ENCODE peak calls at places on chromosome X, in seven cellular contexts. One of them, this sample, is unnamed.
A peak's percentile ranks its signal among the peaks of the same experiment; 100 is the strongest.

GRCh38 chrX:74422576-74423288 is 1.4 kb downstream of the SLC16A2 start:
- DNase-seq in spleen: peak; percentile 80
- DNase-seq in OCI-LY7: no peak
- DNase-seq in heart right ventricle: peak; percentile 51
- DNase-seq in A549: no peak
- DNase-seq in SJSA1: peak; percentile 53
- DNase-seq in neural progenitor cell: peak; percentile 78
- DNase-seq in this sample: peak; percentile 87

GRCh38 chrX:13793897-13794296 is 23.0 kb downstream of the GPM6B start:
- DNase-seq in spleen: no peak
- DNase-seq in OCI-LY7: no peak
- DNase-seq in heart right ventricle: no peak
- DNase-seq in A549: no peak
- DNase-seq in SJSA1: no peak
- DNase-seq in neural progenitor cell: no peak
- DNase-seq in this sample: no peak

GRCh38 chrX:2566044-2566443 is 65.3 kb upstream of the DHRSX start:
- DNase-seq in spleen: no peak
- DNase-seq in OCI-LY7: no peak
- DNase-seq in heart right ventricle: no peak
- DNase-seq in A549: no peak
- DNase-seq in SJSA1: no peak
- DNase-seq in neural progenitor cell: no peak
- DNase-seq in this sample: peak; percentile 75

GRCh38 chrX:46628406-46629371 is 55.1 kb downstream of the CHST7 start:
- DNase-seq in spleen: no peak
- DNase-seq in OCI-LY7: peak; percentile 5
- DNase-seq in heart right ventricle: peak; percentile 25
- DNase-seq in A549: no peak
- DNase-seq in SJSA1: no peak
- DNase-seq in neural progenitor cell: no peak
- DNase-seq in this sample: no peak

GRCh38 chrX:87583679-87584078 is 66.1 kb downstream of the KLHL4 start:
- DNase-seq in spleen: no peak
- DNase-seq in OCI-LY7: peak; percentile 0
- DNase-seq in heart right ventricle: no peak
- DNase-seq in A549: no peak
- DNase-seq in SJSA1: peak; percentile 38
- DNase-seq in neural progenitor cell: peak; percentile 65
- DNase-seq in this sample: peak; percentile 84

GRCh38 chrX:83508006-83508405 is at the start of gene POU3F4:
- DNase-seq in spleen: no peak
- DNase-seq in OCI-LY7: no peak
- DNase-seq in heart right ventricle: no peak
- DNase-seq in A549: no peak
- DNase-seq in SJSA1: no peak
- DNase-seq in neural progenitor cell: peak; percentile 83
- DNase-seq in this sample: peak; percentile 92

GRCh38 chrX:20383487-20383886 is 116.8 kb upstream of the RPS6KA3 start:
- DNase-seq in spleen: no peak
- DNase-seq in OCI-LY7: no peak
- DNase-seq in heart right ventricle: no peak
- DNase-seq in A549: no peak
- DNase-seq in SJSA1: no peak
- DNase-seq in neural progenitor cell: no peak
- DNase-seq in this sample: no peak

GRCh38 chrX:57951666-57952319 is 41.5 kb upstream of the ZXDA start:
- DNase-seq in spleen: peak; percentile 77
- DNase-seq in OCI-LY7: peak; percentile 94
- DNase-seq in heart right ventricle: peak; percentile 7
- DNase-seq in A549: no peak
- DNase-seq in SJSA1: no peak
- DNase-seq in neural progenitor cell: no peak
- DNase-seq in this sample: no peak

GRCh38 chrX:14801136-14801535 is 71.7 kb downstream of the FANCB start:
- DNase-seq in spleen: no peak
- DNase-seq in OCI-LY7: no peak
- DNase-seq in heart right ventricle: no peak
- DNase-seq in A549: no peak
- DNase-seq in SJSA1: no peak
- DNase-seq in neural progenitor cell: no peak
- DNase-seq in this sample: no peak

GRCh38 chrX:44431206-44431605 is 87.7 kb upstream of the EFHC2 start:
- DNase-seq in spleen: no peak
- DNase-seq in OCI-LY7: no peak
- DNase-seq in heart right ventricle: no peak
- DNase-seq in A549: peak; percentile 55
- DNase-seq in SJSA1: no peak
- DNase-seq in neural progenitor cell: no peak
- DNase-seq in this sample: no peak

GRCh38 chrX:153723351-153724251 is 586 bp downstream of the BCAP31 start:
- DNase-seq in spleen: peak; percentile 90
- DNase-seq in OCI-LY7: peak; percentile 72
- DNase-seq in heart right ventricle: peak; percentile 18
- DNase-seq in A549: peak; percentile 66
- DNase-seq in SJSA1: no peak
- DNase-seq in neural progenitor cell: peak; percentile 70
- DNase-seq in this sample: peak; percentile 76
- H3K4me1 ChIP-seq in spleen: peaks cover 38% of the 10 kb centered on the region
- H3K4me1 ChIP-seq in OCI-LY7: peaks cover 50% of the 10 kb centered on the region
- H3K4me1 ChIP-seq in heart right ventricle: peaks cover 41% of the 10 kb centered on the region
- H3K4me1 ChIP-seq in A549: peaks cover 25% of the 10 kb centered on the region
- H3K4me1 ChIP-seq in SJSA1: peaks cover 35% of the 10 kb centered on the region
- H3K4me1 ChIP-seq in neural progenitor cell: peaks cover 12% of the 10 kb centered on the region
- H3K4me1 ChIP-seq in this sample: peaks cover 8% of the 10 kb centered on the region

DNA sequence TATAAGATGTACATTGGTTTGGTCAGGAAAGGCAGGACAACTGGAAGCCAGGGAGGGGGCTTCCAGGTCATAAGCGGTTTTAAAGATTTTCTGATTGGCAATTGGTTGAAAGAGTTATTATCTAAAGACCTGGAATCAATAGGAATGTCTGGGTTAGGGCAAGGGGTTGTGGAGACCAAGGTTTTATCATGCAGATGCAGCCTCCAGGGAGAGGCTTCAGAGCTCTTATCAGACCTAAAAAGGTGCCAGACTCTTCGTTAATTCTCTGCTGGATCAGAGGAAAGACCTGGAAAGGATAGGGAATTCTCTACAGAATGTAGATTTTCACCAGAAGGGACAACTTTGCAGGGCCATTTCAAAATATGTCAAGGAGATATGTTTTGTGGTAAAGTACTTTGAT is 62.8 kb downstream of the BEX3 start:
- DNase-seq in spleen: no peak
- DNase-seq in OCI-LY7: no peak
- DNase-seq in heart right ventricle: no peak
- DNase-seq in A549: no peak
- DNase-seq in SJSA1: no peak
- DNase-seq in neural progenitor cell: no peak
- DNase-seq in this sample: peak; percentile 81
- H3K4me1 ChIP-seq in spleen: no peaks in the 10 kb centered on the region
- H3K4me1 ChIP-seq in OCI-LY7: no peaks in the 10 kb centered on the region
- H3K4me1 ChIP-seq in heart right ventricle: no peaks in the 10 kb centered on the region
- H3K4me1 ChIP-seq in A549: no peaks in the 10 kb centered on the region
- H3K4me1 ChIP-seq in SJSA1: no peaks in the 10 kb centered on the region
- H3K4me1 ChIP-seq in neural progenitor cell: no peaks in the 10 kb centered on the region
- H3K4me1 ChIP-seq in this sample: peaks cover 3% of the 10 kb centered on the region

GRCh38 chrX:129099206-129099605 is 424.1 kb downstream of the SMARCA1 start:
- DNase-seq in spleen: no peak
- DNase-seq in OCI-LY7: no peak
- DNase-seq in heart right ventricle: no peak
- DNase-seq in A549: no peak
- DNase-seq in SJSA1: no peak
- DNase-seq in neural progenitor cell: peak; percentile 76
- DNase-seq in this sample: peak; percentile 74
- H3K4me1 ChIP-seq in spleen: no peaks in the 10 kb centered on the region
- H3K4me1 ChIP-seq in OCI-LY7: no peaks in the 10 kb centered on the region
- H3K4me1 ChIP-seq in heart right ventricle: no peaks in the 10 kb centered on the region
- H3K4me1 ChIP-seq in A549: no peaks in the 10 kb centered on the region
- H3K4me1 ChIP-seq in SJSA1: no peaks in the 10 kb centered on the region
- H3K4me1 ChIP-seq in neural progenitor cell: peaks cover 36% of the 10 kb centered on the region
- H3K4me1 ChIP-seq in this sample: peaks cover 11% of the 10 kb centered on the region

DNA sequence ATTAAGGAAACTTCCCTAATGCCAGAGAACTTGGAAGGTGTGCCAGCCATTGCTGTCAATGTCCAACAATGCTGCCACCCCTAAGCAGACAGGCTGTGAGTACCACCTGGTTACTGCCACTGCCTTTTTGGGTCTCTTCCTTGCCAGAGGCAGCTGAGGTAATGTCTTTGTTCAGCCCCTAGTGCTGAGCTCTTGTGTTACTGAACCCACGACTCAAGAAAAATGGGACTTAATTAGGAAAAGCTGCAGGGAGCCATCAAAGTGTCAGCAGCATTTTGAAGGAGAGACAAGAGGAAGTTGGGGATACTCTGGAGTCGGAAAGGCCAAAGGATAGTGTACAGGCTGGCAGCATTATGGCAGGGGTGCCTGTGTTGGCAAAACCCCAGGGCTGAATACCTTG is 283.7 kb downstream of the AFF2 start:
- DNase-seq in spleen: no peak
- DNase-seq in OCI-LY7: no peak
- DNase-seq in heart right ventricle: no peak
- DNase-seq in A549: no peak
- DNase-seq in SJSA1: no peak
- DNase-seq in neural progenitor cell: peak; percentile 53
- DNase-seq in this sample: no peak
- H3K4me1 ChIP-seq in spleen: no peaks in the 10 kb centered on the region
- H3K4me1 ChIP-seq in OCI-LY7: peaks cover 40% of the 10 kb centered on the region
- H3K4me1 ChIP-seq in heart right ventricle: no peaks in the 10 kb centered on the region
- H3K4me1 ChIP-seq in A549: no peaks in the 10 kb centered on the region
- H3K4me1 ChIP-seq in SJSA1: no peaks in the 10 kb centered on the region
- H3K4me1 ChIP-seq in neural progenitor cell: peaks cover 31% of the 10 kb centered on the region
- H3K4me1 ChIP-seq in this sample: no peaks in the 10 kb centered on the region

GRCh38 chrX:11424903-11425674 is 131.9 kb downstream of the AMELX start:
- DNase-seq in spleen: no peak
- DNase-seq in OCI-LY7: no peak
- DNase-seq in heart right ventricle: no peak
- DNase-seq in A549: no peak
- DNase-seq in SJSA1: no peak
- DNase-seq in neural progenitor cell: no peak
- DNase-seq in this sample: no peak
- H3K4me1 ChIP-seq in spleen: no peaks in the 10 kb centered on the region
- H3K4me1 ChIP-seq in OCI-LY7: peaks cover 5% of the 10 kb centered on the region
- H3K4me1 ChIP-seq in heart right ventricle: no peaks in the 10 kb centered on the region
- H3K4me1 ChIP-seq in A549: no peaks in the 10 kb centered on the region
- H3K4me1 ChIP-seq in SJSA1: no peaks in the 10 kb centered on the region
- H3K4me1 ChIP-seq in neural progenitor cell: no peaks in the 10 kb centered on the region
- H3K4me1 ChIP-seq in this sample: no peaks in the 10 kb centered on the region

GRCh38 chrX:40086569-40087335 is 11.0 kb downstream of the BCOR start:
- DNase-seq in spleen: no peak
- DNase-seq in OCI-LY7: no peak
- DNase-seq in heart right ventricle: no peak
- DNase-seq in A549: no peak
- DNase-seq in SJSA1: no peak
- DNase-seq in neural progenitor cell: peak; percentile 57
- DNase-seq in this sample: peak; percentile 84
- H3K4me1 ChIP-seq in spleen: peaks cover 15% of the 10 kb centered on the region
- H3K4me1 ChIP-seq in OCI-LY7: peaks cover 77% of the 10 kb centered on the region
- H3K4me1 ChIP-seq in heart right ventricle: peaks cover 62% of the 10 kb centered on the region
- H3K4me1 ChIP-seq in A549: peaks cover 43% of the 10 kb centered on the region
- H3K4me1 ChIP-seq in SJSA1: peaks cover 60% of the 10 kb centered on the region
- H3K4me1 ChIP-seq in neural progenitor cell: peaks cover 87% of the 10 kb centered on the region
- H3K4me1 ChIP-seq in this sample: peaks cover 11% of the 10 kb centered on the region

DNA sequence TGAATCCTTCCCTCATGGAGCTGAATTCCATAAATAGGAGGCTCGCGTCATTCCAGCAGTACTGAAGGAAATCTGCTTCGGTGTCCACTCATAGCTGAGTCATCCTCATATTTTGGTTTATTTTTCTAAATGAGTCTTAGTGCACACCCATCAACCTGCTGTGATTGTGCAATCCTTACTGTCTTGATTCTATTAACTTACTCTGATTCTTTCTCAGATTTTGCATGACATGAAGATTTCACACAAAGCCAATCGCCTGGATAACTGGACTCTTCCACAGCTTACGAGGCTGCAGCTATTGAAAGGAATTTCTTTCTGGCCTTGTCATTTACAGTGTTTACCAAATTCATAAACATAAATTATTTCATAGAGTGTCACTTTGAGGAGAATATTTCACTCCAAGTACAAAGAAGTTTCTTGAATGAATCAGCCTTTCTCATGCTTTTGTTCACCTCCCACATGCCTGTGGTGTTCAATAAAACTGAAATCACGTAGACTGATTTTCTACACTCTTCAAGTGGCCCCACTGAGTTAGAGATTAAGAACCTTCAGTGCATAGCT is 207.6 kb upstream of the SLITRK2 start:
- DNase-seq in spleen: no peak
- DNase-seq in OCI-LY7: no peak
- DNase-seq in heart right ventricle: no peak
- DNase-seq in A549: no peak
- DNase-seq in SJSA1: no peak
- DNase-seq in neural progenitor cell: no peak
- DNase-seq in this sample: no peak
- H3K4me1 ChIP-seq in spleen: no peaks in the 10 kb centered on the region
- H3K4me1 ChIP-seq in OCI-LY7: no peaks in the 10 kb centered on the region
- H3K4me1 ChIP-seq in heart right ventricle: no peaks in the 10 kb centered on the region
- H3K4me1 ChIP-seq in A549: no peaks in the 10 kb centered on the region
- H3K4me1 ChIP-seq in SJSA1: no peaks in the 10 kb centered on the region
- H3K4me1 ChIP-seq in neural progenitor cell: no peaks in the 10 kb centered on the region
- H3K4me1 ChIP-seq in this sample: no peaks in the 10 kb centered on the region